ENCODE peak calls at places on chromosomes 2 and 18, in five cellular contexts. Q, K, X, B and R are unnamed samples.

GRCh38 chr2:9335322-9335754 is 88.0 kb downstream of the ITGB1BP1 start:
- DNase-seq in Q (no peak), K (no peak), X (no peak), B (no peak), R (no peak)

GRCh38 chr2:18345848-18346247 is 214.6 kb downstream of the RDH14 start:
- DNase-seq in Q (no peak), K (no peak), X (no peak), B (peak), R (peak)

GRCh38 chr2:227903395-227903794 is 32.0 kb downstream of the DAW1 start:
- DNase-seq in Q (no peak), K (no peak), X (no peak), B (no peak), R (no peak)

GRCh38 chr2:15890936-15891905 is 49.1 kb upstream of the MYCN start:
- DNase-seq in Q (no peak), K (peak), X (no peak), B (peak), R (no peak)

GRCh38 chr2:174772492-174772801 is 8.2 kb upstream of the CHRNA1 start:
- DNase-seq in Q (no peak), K (no peak), X (no peak), B (no peak), R (no peak)

GRCh38 chr2:188978291-188979081 is 4.3 kb downstream of the COL3A1 start:
- DNase-seq in Q (no peak), K (peak), X (no peak), B (peak), R (peak)

GRCh38 chr2:232502901-232503791 is 15.5 kb upstream of the ECEL1 start:
- DNase-seq in Q (peak), K (peak), X (peak), B (peak), R (peak)

GRCh38 chr2:219388845-219389156 is 1.1 kb upstream of the DNPEP start:
- DNase-seq in Q (no peak), K (no peak), X (no peak), B (peak), R (no peak)

GRCh38 chr2:241890524-241891235 is 21.2 kb downstream of the RTP5 start:
- DNase-seq in Q (no peak), K (no peak), X (no peak), B (peak), R (no peak)

GRCh38 chr2:176891857-176892256 is 320.7 kb upstream of the HNRNPA3 start:
- DNase-seq in Q (no peak), K (no peak), X (no peak), B (no peak), R (no peak)

GRCh38 chr2:239433777-239434396 is 33.1 kb upstream of the HDAC4 start:
- DNase-seq in Q (no peak), K (no peak), X (no peak), B (no peak), R (peak)

GRCh38 chr2:50752228-50752627 is 279.7 kb downstream of the NRXN1 start:
- DNase-seq in Q (no peak), K (no peak), X (no peak), B (no peak), R (peak)

GRCh38 chr2:41865263-41865662 is 182.6 kb upstream of the PKDCC start:
- DNase-seq in Q (no peak), K (no peak), X (no peak), B (peak), R (no peak)

GRCh38 chr2:181892795-181893435 is 1.4 kb downstream of the ITPRID2 start:
- DNase-seq in Q (no peak), K (no peak), X (no peak), B (peak), R (peak)

GRCh38 chr18:68549257-68549871 is 165.5 kb downstream of the TMX3 start:
- DNase-seq in Q (no peak), K (no peak), X (no peak), B (no peak), R (peak)
- H3K18ac ChIP-seq in Q (no peak), K (no peak), X (no peak), B (no peak), R (peak)

GRCh38 chr18:76708727-76709353 is 113.5 kb upstream of the ZNF236 start:
- DNase-seq in Q (no peak), K (no peak), X (no peak), B (no peak), R (no peak)
- H3K18ac ChIP-seq in Q (no peak), K (no peak), X (no peak), B (no peak), R (no peak)

GRCh38 chr18:25348361-25349130 is 3.4 kb downstream of the ZNF521 start:
- DNase-seq in Q (no peak), K (no peak), X (no peak), B (no peak), R (no peak)
- H3K18ac ChIP-seq in Q (no peak), K (no peak), X (no peak), B (no peak), R (peak)

DNA sequence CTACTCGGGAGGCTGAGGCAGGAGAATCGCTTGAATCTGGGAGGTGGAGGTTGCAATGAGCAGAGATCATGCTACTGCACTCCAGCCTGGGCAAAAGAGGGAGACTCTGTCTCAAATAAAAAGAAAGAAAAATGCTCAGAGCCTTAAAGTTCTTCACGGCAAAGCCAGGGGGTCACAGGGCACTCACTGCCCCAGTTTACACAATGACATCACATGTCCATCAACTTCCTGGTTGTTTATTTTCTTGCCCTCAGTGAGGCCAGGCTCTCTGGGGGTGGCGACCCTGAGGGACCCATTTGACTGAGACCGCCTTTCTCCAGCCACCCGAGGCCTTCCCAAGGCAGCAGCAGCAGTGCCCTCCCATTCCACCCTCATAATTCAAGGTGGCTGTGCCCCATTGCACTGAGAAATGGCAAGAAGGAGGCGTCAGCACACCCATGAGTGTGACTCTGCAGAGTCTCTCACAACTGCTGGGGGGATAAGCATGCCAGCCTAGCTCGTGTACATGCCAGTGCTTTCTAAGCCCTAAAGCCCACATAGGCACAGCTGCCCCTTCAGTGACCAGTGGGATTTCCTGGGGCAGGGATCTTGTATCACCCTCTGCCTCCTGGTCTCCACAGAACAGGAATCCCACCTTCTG is 50.0 kb downstream of the SFXN5 start:
- DNase-seq in Q (peak), K (no peak), X (no peak), B (no peak), R (no peak)
- H3K18ac ChIP-seq in Q (no peak), K (no peak), X (peak), B (no peak), R (peak)